ENCODE peak calls at places on chromosomes 12 and 14, in seven cellular contexts. J, S, C, U, W, E and Z are unnamed samples.

GRCh38 chr12:124441443-124442190 is 125.8 kb downstream of the NCOR2 start:
- DNase-seq in J (no peak), S (no peak), C (no peak), U (no peak), W (no peak), E (peak), Z (peak)

GRCh38 chr12:75525263-75525662 is 13.9 kb upstream of the KRR1 start:
- DNase-seq in J (no peak), S (no peak), C (no peak), U (no peak), W (no peak), E (no peak), Z (no peak)

GRCh38 chr12:49086116-49086515 is 8.5 kb downstream of the DHH start:
- DNase-seq in J (no peak), S (no peak), C (no peak), U (no peak), W (no peak), E (no peak), Z (no peak)

GRCh38 chr12:57216931-57217871 is 607 bp downstream of the NXPH4 start:
- DNase-seq in J (no peak), S (no peak), C (no peak), U (no peak), W (no peak), E (no peak), Z (no peak)

GRCh38 chr14:103889313-103890051 is 38.8 kb upstream of the TDRD9 start:
- DNase-seq in J (no peak), S (peak), C (no peak), U (no peak), W (no peak), E (no peak), Z (no peak)

GRCh38 chr14:32370720-32371119 is 41.6 kb downstream of the AKAP6 start:
- DNase-seq in J (no peak), S (no peak), C (no peak), U (no peak), W (no peak), E (peak), Z (peak)

GRCh38 chr14:61616524-61617185 is 78.7 kb upstream of the HIF1A start:
- DNase-seq in J (no peak), S (no peak), C (no peak), U (no peak), W (no peak), E (peak), Z (no peak)

GRCh38 chr12:49304161-49304560 is 9.2 kb downstream of the PRPH start:
- DNase-seq in J (no peak), S (no peak), C (no peak), U (no peak), W (no peak), E (peak), Z (no peak)

GRCh38 chr12:52086944-52087835 is 7.7 kb downstream of the SMIM41 start:
- DNase-seq in J (no peak), S (no peak), C (no peak), U (no peak), W (no peak), E (no peak), Z (no peak)

GRCh38 chr14:102825307-102826095 is 48.3 kb downstream of the TRAF3 start:
- DNase-seq in J (no peak), S (no peak), C (no peak), U (no peak), W (no peak), E (no peak), Z (no peak)

GRCh38 chr14:35959835-35960234 is 133.7 kb downstream of the BRMS1L start:
- DNase-seq in J (no peak), S (no peak), C (no peak), U (no peak), W (peak), E (no peak), Z (no peak)

GRCh38 chr12:104790296-104791125 is 167.6 kb downstream of the SLC41A2 start:
- DNase-seq in J (peak), S (peak), C (peak), U (no peak), W (peak), E (peak), Z (peak)

GRCh38 chr14:84001023-84001422 is 1528.9 kb upstream of the FLRT2 start:
- DNase-seq in J (no peak), S (no peak), C (no peak), U (no peak), W (no peak), E (no peak), Z (no peak)

GRCh38 chr14:84003316-84003715 is 1526.6 kb upstream of the FLRT2 start:
- DNase-seq in J (no peak), S (no peak), C (no peak), U (no peak), W (no peak), E (no peak), Z (peak)

GRCh38 chr14:84006643-84007137 is 1523.3 kb upstream of the FLRT2 start:
- DNase-seq in J (peak), S (no peak), C (no peak), U (no peak), W (no peak), E (no peak), Z (peak)
- H3K27ac ChIP-seq in J (no peak), S (no peak), C (no peak), U (no peak), W (no peak), E (no peak), Z (peak)

GRCh38 chr14:59464651-59465569 is at the start of gene GPR135:
- DNase-seq in J (peak), S (peak), C (peak), U (peak), W (peak), E (peak), Z (peak)

GRCh38 chr14:59461891-59462290 is 3.3 kb downstream of the GPR135 start:
- DNase-seq in J (no peak), S (no peak), C (no peak), U (no peak), W (no peak), E (no peak), Z (no peak)

GRCh38 chr14:59460378-59460777 is 4.8 kb downstream of the GPR135 start:
- DNase-seq in J (no peak), S (no peak), C (no peak), U (no peak), W (no peak), E (no peak), Z (no peak)

GRCh38 chr14:59465570-59466150 is 480 bp upstream of the GPR135 start:
- DNase-seq in J (no peak), S (no peak), C (no peak), U (no peak), W (peak), E (no peak), Z (no peak)

DNA sequence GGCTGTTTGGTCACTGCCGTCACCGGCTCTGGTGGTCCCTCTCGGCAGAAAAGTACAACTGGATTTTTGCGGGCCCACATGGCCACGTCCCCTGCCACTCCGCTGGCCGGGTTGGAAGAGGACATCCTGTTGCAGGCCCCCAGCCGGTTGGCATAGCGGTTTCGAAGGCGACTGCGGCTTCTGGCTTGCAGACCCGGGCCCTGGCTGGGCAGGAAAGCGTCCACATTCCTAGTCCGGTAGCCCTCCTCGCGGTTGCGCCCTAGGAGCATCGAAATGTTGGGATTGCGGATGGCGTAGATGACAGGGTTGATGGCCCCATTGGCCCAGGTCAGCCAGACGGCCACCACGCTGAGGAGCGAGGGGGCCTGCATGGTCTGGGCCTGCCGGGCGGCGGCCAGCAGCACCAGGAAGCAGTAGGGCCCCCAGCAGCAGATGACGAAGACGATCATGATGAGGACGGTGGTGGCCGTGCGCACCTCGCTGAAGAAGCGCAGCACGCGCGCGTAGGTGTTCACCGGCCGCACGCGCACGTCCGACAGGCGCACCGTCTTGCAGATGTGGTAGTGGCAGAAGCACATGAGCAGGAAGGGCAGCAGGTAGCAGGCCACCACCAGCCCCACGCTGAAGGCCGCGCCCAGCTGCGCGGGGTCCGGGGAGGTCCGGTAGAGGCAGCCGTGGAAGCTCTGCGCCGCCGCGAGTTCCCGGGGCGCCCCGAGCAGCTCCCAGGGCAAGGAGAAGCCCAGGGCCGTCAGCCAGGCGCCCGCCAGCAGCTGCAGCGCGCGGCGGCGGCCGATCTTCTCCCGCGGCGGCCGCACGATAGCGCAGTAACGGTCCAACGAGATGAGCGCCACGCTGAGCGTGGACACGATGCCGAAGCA is 1.2 kb downstream of the GPR135 start:
- DNase-seq in J (no peak), S (peak), C (peak), U (no peak), W (no peak), E (no peak), Z (no peak)
- H3K4me3 ChIP-seq in J (peak), S (peak), C (peak), U (peak), W (peak), E (peak), Z (peak)

GRCh38 chr14:72215080-72215479 is 282.9 kb downstream of the RGS6 start:
- DNase-seq in J (no peak), S (no peak), C (no peak), U (no peak), W (no peak), E (no peak), Z (no peak)
- H3K27ac ChIP-seq in J (no peak), S (no peak), C (no peak), U (no peak), W (no peak), E (no peak), Z (no peak)

GRCh38 chr14:30297856-30298255 is 261.1 kb upstream of the G2E3 start:
- DNase-seq in J (no peak), S (no peak), C (no peak), U (no peak), W (no peak), E (no peak), Z (no peak)

GRCh38 chr14:30295980-30296379 is 263.0 kb upstream of the G2E3 start:
- DNase-seq in J (peak), S (no peak), C (no peak), U (no peak), W (no peak), E (no peak), Z (no peak)

GRCh38 chr14:30296956-30297405 is 262.0 kb upstream of the G2E3 start:
- DNase-seq in J (no peak), S (no peak), C (no peak), U (no peak), W (no peak), E (no peak), Z (no peak)

GRCh38 chr14:30299915-30300314 is 259.0 kb upstream of the G2E3 start:
- DNase-seq in J (peak), S (no peak), C (no peak), U (no peak), W (no peak), E (peak), Z (no peak)

DNA sequence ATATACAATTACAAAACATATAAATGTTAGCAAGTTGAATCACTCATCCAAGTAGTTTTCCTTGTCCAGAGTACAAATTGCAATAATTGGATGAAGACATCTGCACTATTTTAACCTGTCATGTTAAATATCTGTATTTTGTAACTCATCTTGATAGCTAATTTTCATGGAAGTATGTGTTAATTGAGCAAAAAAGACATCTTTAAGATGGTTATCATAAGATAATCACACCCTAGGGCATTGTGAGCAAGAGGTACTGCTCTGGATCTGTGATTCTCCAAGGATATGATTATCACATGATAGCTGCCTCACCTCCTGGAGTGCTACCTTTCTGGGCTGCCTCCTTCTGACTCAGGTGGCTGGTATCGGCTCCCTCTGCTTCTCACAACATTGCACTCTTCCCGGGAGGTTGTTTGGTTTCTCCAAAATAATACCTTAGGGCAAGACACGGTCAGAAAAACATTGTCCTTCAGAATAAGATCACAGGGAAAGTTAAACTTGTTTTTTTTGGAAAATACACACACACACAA is 260.6 kb upstream of the G2E3 start:
- DNase-seq in J (no peak), S (no peak), C (no peak), U (no peak), W (no peak), E (no peak), Z (no peak)
- H3K4me3 ChIP-seq in J (no peak), S (no peak), C (no peak), U (no peak), W (no peak), E (no peak), Z (no peak)

GRCh38 chr14:38209572-38210159 is 2.0 kb downstream of the SSTR1 start:
- DNase-seq in J (no peak), S (no peak), C (no peak), U (no peak), W (no peak), E (no peak), Z (peak)
- H3K27ac ChIP-seq in J (no peak), S (peak), C (no peak), U (no peak), W (no peak), E (no peak), Z (no peak)

DNA sequence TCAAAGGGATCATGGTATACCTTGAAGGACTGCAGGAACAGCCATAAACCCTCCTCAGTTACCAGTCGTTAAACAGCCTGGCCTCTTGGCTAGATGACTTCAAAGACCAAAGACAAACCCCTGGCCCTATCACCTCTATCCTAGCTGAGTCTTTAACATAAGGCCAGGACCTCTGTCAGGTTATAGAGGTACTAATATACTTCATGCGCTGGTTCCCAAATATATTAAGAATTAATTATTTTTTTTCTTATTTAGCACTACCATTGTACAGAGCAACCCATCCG is 459.8 kb downstream of the RAD51B start:
- DNase-seq in J (no peak), S (no peak), C (no peak), U (no peak), W (no peak), E (no peak), Z (no peak)
- H3K4me3 ChIP-seq in J (no peak), S (no peak), C (no peak), U (no peak), W (no peak), E (no peak), Z (no peak)

GRCh38 chr12:58978717-58979116 is 58.4 kb upstream of the LRIG3 start:
- DNase-seq in J (no peak), S (no peak), C (no peak), U (no peak), W (no peak), E (no peak), Z (no peak)
- H3K27ac ChIP-seq in J (no peak), S (no peak), C (no peak), U (no peak), W (no peak), E (no peak), Z (no peak)

GRCh38 chr14:22599349-22599748 is 1.2 kb downstream of the ABHD4 start:
- DNase-seq in J (no peak), S (no peak), C (no peak), U (no peak), W (no peak), E (no peak), Z (no peak)
- H3K4me3 ChIP-seq in J (peak), S (peak), C (peak), U (peak), W (peak), E (no peak), Z (peak)